ENCODE peak calls at places on chromosome 16, in seven cellular contexts. C is Right ventricle myocardium inferior, F is left lung, W is HCT116, V is T-cell, A is HepG2, U is left ventricle myocardium superior. H is an unnamed sample.

GRCh38 chr16:69830534-69831211 is 68.5 kb downstream of the WWP2 start:
- ATAC-seq in U (no peak), C (no peak), V (no peak), A (peak; percentile 96), W (no peak), F (peak; percentile 83), H (peak; percentile 34)

GRCh38 chr16:72099377-72099818 is 5.8 kb downstream of the DHX38 start:
- ATAC-seq in V (peak; percentile 60), F (peak; percentile 91), A (peak; percentile 94), W (peak; percentile 99), U (peak; percentile 87), C (peak; percentile 70), H (peak; percentile 98)

GRCh38 chr16:19766554-19766884 is 48.4 kb downstream of the IQCK start:
- ATAC-seq in A (no peak), C (no peak), V (no peak), F (peak; percentile 13), W (no peak), U (peak; percentile 36), H (no peak)

GRCh38 chr16:11621539-11621919 is 34.8 kb upstream of the LITAF start:
- ATAC-seq in F (no peak), C (no peak), U (peak; percentile 18), W (no peak), A (peak; percentile 58), V (no peak), H (no peak)

GRCh38 chr16:72437891-72438290 is 265.9 kb upstream of the PMFBP1 start:
- ATAC-seq in C (no peak), V (no peak), A (no peak), W (no peak), F (no peak), U (no peak), H (no peak)

GRCh38 chr16:31331141-31331764 is 23.7 kb upstream of the ITGAX start:
- ATAC-seq in U (no peak), V (peak; percentile 71), W (no peak), C (no peak), F (no peak), A (no peak), H (no peak)

GRCh38 chr16:86367291-86368072 is 142.8 kb upstream of the FOXF1 start:
- ATAC-seq in F (no peak), V (no peak), A (no peak), C (no peak), W (no peak), U (no peak), H (no peak)

GRCh38 chr16:86725401-86725800 is 147.1 kb downstream of the FOXL1 start:
- ATAC-seq in V (no peak), C (no peak), A (no peak), W (no peak), F (no peak), U (no peak), H (no peak)

GRCh38 chr16:831571-832443 is 31.3 kb upstream of the GNG13 start:
- ATAC-seq in A (peak; percentile 15), U (no peak), V (no peak), W (no peak), F (no peak), C (no peak), H (no peak)

GRCh38 chr16:54284319-54284930 is 2.2 kb downstream of the IRX3 start:
- ATAC-seq in C (no peak), V (no peak), A (peak; percentile 26), U (no peak), W (no peak), F (no peak), H (no peak)

GRCh38 chr16:57479043-57479421 is 7.3 kb downstream of the DOK4 start:
- ATAC-seq in A (no peak), U (no peak), F (no peak), W (no peak), C (no peak), V (no peak), H (peak; percentile 1)

GRCh38 chr16:67806428-67807147 is at the start of the genes RANBP10 and TSNAXIP1:
- ATAC-seq in C (peak; percentile 98), W (peak; percentile 95), V (peak; percentile 92), A (peak; percentile 95), F (peak; percentile 95), U (peak; percentile 97), H (peak; percentile 98)

GRCh38 chr16:88063201-88063773 is 112.1 kb downstream of the BANP start:
- ATAC-seq in W (no peak), C (peak; percentile 63), U (peak; percentile 78), V (no peak), A (no peak), F (peak; percentile 52), H (peak; percentile 71)

GRCh38 chr16:88331989-88332920 is 50.5 kb upstream of the ZNF469 start:
- ATAC-seq in A (no peak), U (no peak), C (no peak), W (peak; percentile 87), V (no peak), F (peak; percentile 71), H (peak; percentile 97)

GRCh38 chr16:73020409-73020884 is 27.5 kb downstream of the ZFHX3 start:
- ATAC-seq in F (no peak), C (peak; percentile 94), V (no peak), W (peak; percentile 43), U (peak; percentile 89), A (peak; percentile 78), H (peak; percentile 78)

GRCh38 chr16:10741844-10742243 is 1.8 kb upstream of the NUBP1 start:
- ATAC-seq in W (no peak), A (no peak), C (peak; percentile 18), V (no peak), U (peak; percentile 36), F (no peak), H (no peak)

GRCh38 chr16:79870016-79870886 is 269.7 kb upstream of the MAF start:
- ATAC-seq in F (no peak), U (no peak), C (no peak), V (no peak), A (no peak), W (no peak), H (no peak)

GRCh38 chr16:82152641-82153094 is 17.4 kb downstream of the MPHOSPH6 start:
- ATAC-seq in A (no peak), F (no peak), W (peak; percentile 44), V (no peak), U (no peak), C (no peak), H (no peak)